ENCODE peak calls at places on chromosomes 4 and X, in seven cellular contexts. K is AG20443; S is germinal center; G is stimulated activated CD8-positive, alpha-beta memory T cell treated with anti-CD3 and anti-CD28 coated beads, Interleukin-2, amount 100 ng/mL, for 1 hour; M is D341Med; W is cardiac muscle cell; A is RWPE1. N is an unnamed sample.
A peak's percentile ranks its signal among the peaks of the same experiment; 100 is the strongest.

GRCh38 chr4:95188701-95189401 is 359.9 kb downstream of the UNC5C start:
- DNase-seq in K (no peak), S (no peak), G (no peak), M (no peak), W (no peak), A (no peak), N (no peak)

GRCh38 chr4:187304131-187304530 is 580.5 kb upstream of the FAT1 start:
- DNase-seq in K (no peak), S (no peak), G (no peak), M (no peak), W (no peak), A (no peak), N (no peak)

GRCh38 chrX:17553451-17553850 is 178.5 kb downstream of the NHS start:
- DNase-seq in K (peak; percentile 55), S (no peak), G (no peak), M (no peak), W (no peak), A (peak; percentile 51), N (no peak)

GRCh38 chr4:179831274-179831673 is 2389.0 kb upstream of the AGA start:
- DNase-seq in K (no peak), S (no peak), G (no peak), M (no peak), W (no peak), A (no peak), N (no peak)

GRCh38 chr4:23084559-23085248 is 392.0 kb downstream of the GBA3 start:
- DNase-seq in K (peak; percentile 17), S (no peak), G (no peak), M (no peak), W (no peak), A (no peak), N (no peak)

GRCh38 chrX:49842603-49843002 is 13.5 kb downstream of the PAGE4 start:
- DNase-seq in K (no peak), S (no peak), G (no peak), M (no peak), W (no peak), A (no peak), N (no peak)

GRCh38 chr4:147916351-147916750 is 184.5 kb downstream of the ARHGAP10 start:
- DNase-seq in K (peak; percentile 58), S (no peak), G (no peak), M (no peak), W (no peak), A (no peak), N (no peak)

GRCh38 chr4:163484906-163485305 is 9.6 kb upstream of the TMA16 start:
- DNase-seq in K (peak; percentile 25), S (peak; percentile 61), G (peak; percentile 13), M (peak; percentile 62), W (peak; percentile 80), A (peak; percentile 44), N (no peak)

GRCh38 chr4:13881880-13882279 is 254.4 kb upstream of the BOD1L1 start:
- DNase-seq in K (peak; percentile 17), S (no peak), G (no peak), M (no peak), W (no peak), A (no peak), N (no peak)

GRCh38 chrX:68710870-68711576 is 63.6 kb downstream of the STARD8 start:
- DNase-seq in K (peak; percentile 68), S (no peak), G (no peak), M (peak; percentile 36), W (peak; percentile 69), A (peak; percentile 54), N (peak; percentile 20)

GRCh38 chr4:25654971-25655963 is at the start of gene SLC34A2:
- DNase-seq in K (no peak), S (peak; percentile 36), G (no peak), M (no peak), W (peak; percentile 52), A (peak; percentile 53), N (no peak)

GRCh38 chrX:104335765-104336164 is 81.0 kb upstream of the ESX1 start:
- DNase-seq in K (peak; percentile 56), S (no peak), G (no peak), M (no peak), W (no peak), A (no peak), N (no peak)

GRCh38 chr4:82842593-82842992 is 44.0 kb upstream of the SCD5 start:
- DNase-seq in K (peak; percentile 21), S (no peak), G (no peak), M (no peak), W (no peak), A (peak; percentile 5), N (no peak)

GRCh38 chrX:11374570-11374969 is 81.4 kb downstream of the AMELX start:
- DNase-seq in K (no peak), S (no peak), G (no peak), M (no peak), W (no peak), A (no peak), N (no peak)

GRCh38 chr4:242121-242848 is 63.0 kb downstream of the ZNF732 start:
- DNase-seq in K (peak; percentile 61), S (peak; percentile 63), G (peak; percentile 49), M (peak; percentile 70), W (peak; percentile 73), A (no peak), N (no peak)

GRCh38 chr4:86788826-86789225 is 60.4 kb downstream of the SLC10A6 start:
- DNase-seq in K (no peak), S (no peak), G (no peak), M (no peak), W (no peak), A (no peak), N (no peak)

GRCh38 chrX:30935985-30936384 is 46.9 kb upstream of the TAB3 start:
- DNase-seq in K (peak; percentile 68), S (no peak), G (no peak), M (peak; percentile 46), W (peak; percentile 49), A (peak; percentile 11), N (no peak)

GRCh38 chr4:173731257-173731656 is 201.2 kb upstream of the HAND2 start:
- DNase-seq in K (no peak), S (no peak), G (no peak), M (no peak), W (no peak), A (no peak), N (no peak)

GRCh38 chr4:3817561-3817960 is 51.4 kb downstream of the ADRA2C start:
- DNase-seq in K (no peak), S (no peak), G (no peak), M (no peak), W (no peak), A (no peak), N (no peak)

GRCh38 chr4:6226506-6226905 is 26.2 kb upstream of the JAKMIP1 start:
- DNase-seq in K (peak; percentile 2), S (no peak), G (no peak), M (no peak), W (no peak), A (no peak), N (no peak)

GRCh38 chr4:54872246-54872645 is 214.5 kb downstream of the KIT start:
- DNase-seq in K (peak; percentile 64), S (no peak), G (no peak), M (no peak), W (no peak), A (no peak), N (no peak)

GRCh38 chrX:30301977-30302376 is 7.2 kb downstream of the NR0B1 start:
- DNase-seq in K (peak; percentile 27), S (no peak), G (no peak), M (no peak), W (peak; percentile 70), A (peak; percentile 11), N (no peak)

GRCh38 chr4:87679449-87680169 is 29.5 kb downstream of the DMP1 start:
- DNase-seq in K (peak; percentile 73), S (peak; percentile 30), G (no peak), M (peak; percentile 69), W (peak; percentile 66), A (peak; percentile 31), N (peak; percentile 34)

GRCh38 chrX:1466232-1466661 is 13.5 kb upstream of the ASMTL start:
- DNase-seq in K (no peak), S (no peak), G (no peak), M (no peak), W (no peak), A (no peak), N (no peak)

GRCh38 chr4:16025268-16025667 is 58.6 kb downstream of the PROM1 start:
- DNase-seq in K (no peak), S (no peak), G (no peak), M (no peak), W (no peak), A (no peak), N (no peak)

GRCh38 chrX:110346681-110347080 is 12.0 kb upstream of the RTL9 start:
- DNase-seq in K (no peak), S (no peak), G (no peak), M (no peak), W (peak; percentile 25), A (no peak), N (no peak)

GRCh38 chr4:112184438-112184837 is 39.2 kb downstream of the FAM241A start:
- DNase-seq in K (no peak), S (no peak), G (no peak), M (no peak), W (no peak), A (no peak), N (no peak)

GRCh38 chrX:68147848-68148247 is 285.4 kb downstream of the OPHN1 start:
- DNase-seq in K (no peak), S (no peak), G (no peak), M (no peak), W (no peak), A (no peak), N (no peak)

GRCh38 chr4:38154681-38155588 is 194.7 kb downstream of the PTTG2 start:
- DNase-seq in K (peak; percentile 40), S (peak; percentile 31), G (no peak), M (no peak), W (no peak), A (peak; percentile 35), N (peak; percentile 11)

GRCh38 chrX:45668686-45669443 is 468.2 kb upstream of the DIPK2B start:
- DNase-seq in K (peak; percentile 69), S (no peak), G (no peak), M (no peak), W (no peak), A (peak; percentile 45), N (no peak)

GRCh38 chr4:1200425-1201035 is 28.1 kb upstream of the SPON2 start:
- DNase-seq in K (peak; percentile 95), S (no peak), G (no peak), M (peak; percentile 30), W (no peak), A (no peak), N (no peak)